ENCODE peak calls at places on chromosomes 12 and 14, in six cellular contexts. W is GM12878, J is tibial nerve, D is cardiac muscle cell, P is stomach, L is right atrium auricular region. U is an unnamed sample. For H3K4me1, the result is how much of the 10 kb centered on the place peaks cover.

GRCh38 chr12:87112946-87113345 is 856.8 kb upstream of the MGAT4C start:
- DNase-seq in W (no peak), J (no peak), D (no peak), P (no peak), L (no peak), U (no peak)

GRCh38 chr12:108129017-108129812 is at the start of gene WSCD2:
- DNase-seq in W (no peak), J (peak), D (peak), P (peak), L (no peak), U (peak)

GRCh38 chr14:91119556-91120311 is 5.9 kb downstream of the DGLUCY start:
- DNase-seq in W (no peak), J (no peak), D (no peak), P (peak), L (peak), U (no peak)

GRCh38 chr12:70052931-70053497 is 190.2 kb upstream of the CNOT2 start:
- DNase-seq in W (no peak), J (peak), D (peak), P (peak), L (peak), U (peak)

GRCh38 chr12:51393676-51394545 is 2.7 kb upstream of the GALNT6 start:
- DNase-seq in W (no peak), J (no peak), D (peak), P (no peak), L (no peak), U (no peak)

GRCh38 chr12:71731439-71732356 is 23.0 kb upstream of the RAB21 start:
- DNase-seq in W (no peak), J (no peak), D (peak), P (no peak), L (no peak), U (no peak)

GRCh38 chr12:31369712-31370521 is 44.0 kb upstream of the SINHCAF start:
- DNase-seq in W (no peak), J (peak), D (peak), P (peak), L (peak), U (peak)

GRCh38 chr12:96510306-96510764 is 21.0 kb downstream of the CFAP54 start:
- DNase-seq in W (no peak), J (peak), D (peak), P (no peak), L (no peak), U (peak)

GRCh38 chr14:33986804-33987203 is 35.9 kb upstream of the EGLN3 start:
- DNase-seq in W (no peak), J (no peak), D (peak), P (no peak), L (no peak), U (peak)

GRCh38 chr12:90274407-90274806 is 565.8 kb upstream of the ATP2B1 start:
- DNase-seq in W (no peak), J (no peak), D (no peak), P (no peak), L (no peak), U (no peak)

GRCh38 chr12:132354211-132354981 is 25.0 kb upstream of the GALNT9 start:
- DNase-seq in W (no peak), J (no peak), D (peak), P (no peak), L (no peak), U (no peak)

GRCh38 chr14:75522224-75522764 is at the start of gene BATF:
- DNase-seq in W (no peak), J (peak), D (no peak), P (peak), L (no peak), U (no peak)

GRCh38 chr14:57480044-57480443 is 13.6 kb downstream of the CCDC198 start:
- DNase-seq in W (no peak), J (no peak), D (no peak), P (no peak), L (no peak), U (no peak)

GRCh38 chr14:56129941-56130340 is 11.7 kb downstream of the PELI2 start:
- DNase-seq in W (no peak), J (no peak), D (peak), P (no peak), L (no peak), U (no peak)

GRCh38 chr12:71746983-71747611 is 7.6 kb upstream of the RAB21 start:
- DNase-seq in W (peak), J (peak), D (peak), P (peak), L (no peak), U (peak)

GRCh38 chr12:5165296-5165970 is 121.8 kb downstream of the KCNA5 start:
- DNase-seq in W (no peak), J (no peak), D (no peak), P (no peak), L (no peak), U (no peak)

GRCh38 chr12:43370299-43370698 is 181.7 kb downstream of the ADAMTS20 start:
- DNase-seq in W (no peak), J (no peak), D (peak), P (no peak), L (no peak), U (no peak)

GRCh38 chr14:96216627-96217026 is 12.0 kb downstream of the BDKRB2 start:
- DNase-seq in W (no peak), J (no peak), D (no peak), P (no peak), L (no peak), U (no peak)

GRCh38 chr12:65854629-65855028 is 30.3 kb downstream of the HMGA2 start:
- DNase-seq in W (no peak), J (no peak), D (no peak), P (no peak), L (no peak), U (no peak)

GRCh38 chr12:124829008-124829707 is 34.5 kb downstream of the SCARB1 start:
- DNase-seq in W (no peak), J (peak), D (peak), P (no peak), L (no peak), U (no peak)

GRCh38 chr14:91402278-91403068 is 15.1 kb downstream of the CCDC88C start:
- DNase-seq in W (no peak), J (no peak), D (peak), P (peak), L (no peak), U (no peak)

GRCh38 chr12:232731-233614 is 19.0 kb upstream of the SLC6A12 start:
- DNase-seq in W (no peak), J (no peak), D (no peak), P (peak), L (no peak), U (no peak)

GRCh38 chr14:92209141-92209540 is 87.4 kb downstream of the CPSF2 start:
- DNase-seq in W (no peak), J (no peak), D (no peak), P (no peak), L (no peak), U (peak)

GRCh38 chr14:104931323-104931770 is 6.7 kb downstream of the PLD4 start:
- DNase-seq in W (no peak), J (no peak), D (no peak), P (no peak), L (no peak), U (no peak)
- H3K4me1 ChIP-seq in W (under half), J (under half), D (under half), P (under half), L (under half), U (under half)

GRCh38 chr14:66351310-66351709 is 134.9 kb upstream of the CCDC196 start:
- DNase-seq in W (no peak), J (no peak), D (no peak), P (no peak), L (no peak), U (no peak)

DNA sequence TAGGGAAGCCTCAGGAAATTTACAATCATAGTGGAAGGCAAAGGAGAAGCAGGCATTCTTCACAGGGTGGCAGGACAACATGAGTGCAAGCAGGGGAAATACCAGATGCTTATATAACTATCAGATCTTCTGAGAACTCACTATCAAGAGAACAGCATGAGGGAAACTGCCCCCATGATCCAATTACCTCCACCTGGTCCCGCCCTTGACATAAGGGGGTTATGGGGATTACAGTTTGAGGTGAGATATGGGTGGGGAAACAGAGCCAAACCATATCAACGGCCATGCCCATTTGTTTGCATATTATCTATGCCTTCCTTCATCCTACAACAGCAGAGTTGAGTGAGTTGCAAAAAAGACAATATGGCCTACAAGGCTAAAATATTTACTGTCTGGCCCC is 140.2 kb upstream of the CCDC196 start:
- DNase-seq in W (no peak), J (no peak), D (no peak), P (no peak), L (no peak), U (no peak)
- H3K4me1 ChIP-seq in W (under half), J (under half), D (under half), P (under half), L (under half), U (under half)

GRCh38 chr12:48969160-48969771 is 2.3 kb downstream of the WNT10B start:
- DNase-seq in W (no peak), J (no peak), D (no peak), P (no peak), L (no peak), U (no peak)

GRCh38 chr12:48969847-48970701 is 1.5 kb downstream of the WNT10B start:
- DNase-seq in W (no peak), J (no peak), D (no peak), P (no peak), L (no peak), U (no peak)

GRCh38 chr12:48966177-48966890 is 5.2 kb downstream of the WNT10B start:
- DNase-seq in W (no peak), J (no peak), D (no peak), P (no peak), L (no peak), U (no peak)

GRCh38 chr12:48968004-48968403 is 3.5 kb downstream of the WNT10B start:
- DNase-seq in W (no peak), J (no peak), D (no peak), P (no peak), L (no peak), U (no peak)

GRCh38 chr12:48968467-48968866 is 3.1 kb downstream of the WNT10B start:
- DNase-seq in W (no peak), J (no peak), D (no peak), P (no peak), L (no peak), U (no peak)
- H3K4me1 ChIP-seq in W (under half), J (under half), D (under half), P (under half), L (under half), U (under half)

DNA sequence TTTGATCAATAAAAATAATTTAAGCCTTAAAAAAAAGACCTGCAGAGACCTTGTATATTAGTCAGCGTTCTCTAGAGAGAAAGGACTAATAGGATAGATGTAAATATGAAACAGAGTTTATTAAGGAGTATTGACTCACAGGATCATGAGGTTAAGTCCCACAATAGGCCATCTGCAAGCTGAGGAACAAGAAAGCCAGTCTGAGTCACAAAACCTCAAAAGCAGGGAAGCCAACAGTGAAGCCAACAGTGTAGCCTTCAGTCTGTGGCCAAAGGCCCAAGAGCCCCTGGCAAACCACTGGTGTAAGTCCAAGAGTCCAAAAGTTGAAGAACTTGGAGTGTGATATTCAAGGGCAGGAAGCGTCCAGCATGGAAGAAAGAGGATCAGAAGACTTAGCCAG is 66.3 kb downstream of the TBX5 start:
- DNase-seq in W (no peak), J (no peak), D (peak), P (no peak), L (no peak), U (no peak)
- H3K4me1 ChIP-seq in W (under half), J (under half), D (under half), P (under half), L (under half), U (under half)

GRCh38 chr12:111598637-111599458 is at the start of gene ATXN2:
- DNase-seq in W (no peak), J (peak), D (peak), P (peak), L (no peak), U (peak)

GRCh38 chr12:111597731-111598636 is 1.1 kb downstream of the ATXN2 start:
- DNase-seq in W (no peak), J (peak), D (peak), P (peak), L (no peak), U (peak)

GRCh38 chr12:111599459-111600295 is 562 bp upstream of the ATXN2 start:
- DNase-seq in W (peak), J (peak), D (peak), P (peak), L (peak), U (peak)

GRCh38 chr12:111600296-111600562 is 1.1 kb upstream of the ATXN2 start:
- DNase-seq in W (no peak), J (no peak), D (no peak), P (no peak), L (no peak), U (no peak)

GRCh38 chr12:111596985-111597730 is 2.0 kb downstream of the ATXN2 start:
- DNase-seq in W (no peak), J (peak), D (peak), P (peak), L (peak), U (peak)
- H3K4me1 ChIP-seq in W (under half), J (under half), D (under half), P (half or more), L (under half), U (under half)

GRCh38 chr12:46785413-46785812 is 40.4 kb downstream of the SLC38A4 start:
- DNase-seq in W (no peak), J (no peak), D (no peak), P (no peak), L (no peak), U (no peak)
- H3K4me1 ChIP-seq in W (under half), J (under half), D (under half), P (under half), L (under half), U (under half)

GRCh38 chr14:32611752-32612151 is 282.7 kb downstream of the AKAP6 start:
- DNase-seq in W (no peak), J (no peak), D (peak), P (no peak), L (no peak), U (no peak)

GRCh38 chr14:32606297-32606696 is 277.2 kb downstream of the AKAP6 start:
- DNase-seq in W (no peak), J (no peak), D (peak), P (no peak), L (no peak), U (no peak)

GRCh38 chr14:32608880-32609279 is 279.8 kb downstream of the AKAP6 start:
- DNase-seq in W (no peak), J (no peak), D (peak), P (no peak), L (no peak), U (no peak)

GRCh38 chr14:32607399-32607798 is 278.3 kb downstream of the AKAP6 start:
- DNase-seq in W (no peak), J (no peak), D (no peak), P (no peak), L (no peak), U (no peak)

DNA sequence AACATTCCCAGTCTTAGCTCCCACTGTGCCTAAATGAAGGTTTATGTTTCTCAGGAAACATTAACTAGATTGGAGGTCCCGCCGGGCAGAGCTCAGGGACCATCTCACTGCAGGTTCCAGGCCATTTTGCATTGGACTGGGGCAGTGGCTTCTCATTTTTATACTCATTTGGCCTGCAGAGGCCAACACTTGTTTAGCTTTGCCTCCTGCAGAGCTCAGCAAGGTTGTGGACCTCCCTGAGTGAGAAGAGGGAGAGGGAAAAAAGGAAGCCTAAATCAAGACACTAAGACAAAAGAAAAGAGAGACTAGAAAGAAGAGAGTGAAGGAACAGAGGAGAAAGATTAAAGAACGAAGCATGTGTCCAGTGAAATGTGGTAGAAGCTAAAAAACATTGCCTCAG is 280.3 kb downstream of the AKAP6 start:
- DNase-seq in W (no peak), J (no peak), D (no peak), P (no peak), L (no peak), U (no peak)
- H3K4me1 ChIP-seq in W (under half), J (under half), D (under half), P (under half), L (under half), U (under half)

GRCh38 chr12:111446631-111447570 is 41.2 kb downstream of the SH2B3 start:
- DNase-seq in W (no peak), J (no peak), D (no peak), P (peak), L (peak), U (peak)
- H3K4me1 ChIP-seq in W (half or more), J (under half), D (under half), P (half or more), L (half or more), U (under half)

DNA sequence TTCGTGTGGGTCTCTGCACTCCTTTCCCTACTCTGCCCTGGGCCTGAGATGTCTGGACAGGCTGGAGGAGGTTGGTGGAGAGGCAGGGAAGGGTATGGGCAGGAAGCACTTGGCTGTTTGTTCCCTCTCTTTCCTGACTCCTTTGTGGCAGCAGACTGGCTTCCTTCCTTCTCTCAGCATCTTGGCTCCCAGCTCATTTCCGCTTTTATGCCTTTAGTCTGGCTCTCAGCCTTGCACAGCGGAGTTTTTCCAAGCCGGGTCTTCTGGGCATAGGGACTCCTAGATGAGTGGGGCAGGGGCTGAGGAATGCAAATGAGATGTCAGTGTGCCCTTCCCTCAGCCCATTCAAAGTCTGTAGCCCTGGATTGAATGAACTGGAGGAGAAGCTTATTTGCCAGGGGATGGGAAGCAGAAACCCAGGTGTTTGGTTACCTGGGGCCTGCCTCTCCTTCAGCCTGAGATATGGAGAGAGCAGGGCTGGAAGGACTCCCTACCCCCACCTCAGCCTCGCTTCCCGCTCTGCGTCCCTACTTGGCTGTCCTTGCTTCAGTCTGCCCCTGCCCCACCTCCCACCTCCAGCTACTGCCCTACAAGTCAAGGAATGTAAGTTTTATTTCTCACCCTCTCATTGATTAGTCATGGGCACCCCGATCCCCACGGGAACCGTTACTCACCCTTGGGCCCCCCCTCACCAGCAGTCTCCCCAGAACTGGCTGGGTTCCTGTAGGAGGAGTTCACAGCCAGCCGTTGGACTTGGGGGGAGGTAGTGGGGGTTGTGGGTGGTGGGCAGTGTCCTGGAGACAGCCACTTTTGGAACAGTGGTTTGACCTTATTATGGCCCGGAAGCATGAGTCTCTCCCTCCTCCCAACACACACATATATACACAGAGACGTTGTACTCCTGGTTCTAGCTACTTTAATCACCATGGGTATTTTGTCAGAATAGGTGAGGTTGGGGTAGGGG is 9.3 kb upstream of the ITGA5 start:
- DNase-seq in W (no peak), J (no peak), D (peak), P (no peak), L (no peak), U (peak)
- H3K4me1 ChIP-seq in W (under half), J (under half), D (half or more), P (under half), L (half or more), U (under half)

DNA sequence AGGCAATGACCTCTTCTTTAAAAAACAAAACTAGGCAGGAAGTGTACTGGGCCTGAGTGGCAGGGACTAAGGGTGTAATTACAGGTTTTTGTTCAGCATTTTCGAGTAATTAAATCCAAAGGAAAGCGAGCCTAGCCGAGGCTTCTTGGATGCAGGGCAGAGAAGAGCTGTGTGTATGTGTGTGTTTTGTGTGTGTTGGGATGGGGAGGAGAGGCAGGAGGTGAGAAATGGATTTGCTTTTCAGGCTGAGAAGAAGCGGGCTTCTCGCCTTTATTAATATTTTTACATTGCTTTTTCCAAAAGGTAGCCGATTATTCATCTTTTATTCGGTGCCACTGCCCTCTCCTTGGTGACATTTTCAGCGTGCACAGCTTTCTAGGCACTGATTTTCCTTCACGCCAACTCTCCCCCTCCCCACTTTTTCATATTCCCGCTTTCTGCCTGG is 8.9 kb upstream of the IRF2BPL start:
- DNase-seq in W (no peak), J (no peak), D (no peak), P (no peak), L (no peak), U (no peak)
- H3K4me1 ChIP-seq in W (half or more), J (under half), D (half or more), P (half or more), L (half or more), U (under half)

U was measured in uterus.